ENCODE peak calls at places on chromosomes 3 and 15, in ten cellular contexts. H, X, K, G, O, J, B, V, Y and N are unnamed samples.

GRCh38 chr3:48851407-48851806 is 3.7 kb upstream of the PRKAR2A start:
- DNase-seq in H (no peak), X (no peak), K (no peak), G (peak), O (no peak), J (no peak), B (no peak), V (no peak), Y (peak), N (no peak)

GRCh38 chr3:44721231-44722102 is 8.0 kb upstream of the ZNF501 start:
- DNase-seq in H (no peak), X (no peak), K (no peak), G (no peak), O (no peak), J (no peak), B (no peak), V (no peak), Y (no peak), N (no peak)

GRCh38 chr15:67087507-67088172 is 22.2 kb downstream of the SMAD3 start:
- DNase-seq in H (no peak), X (no peak), K (no peak), G (no peak), O (no peak), J (no peak), B (no peak), V (peak), Y (no peak), N (no peak)

GRCh38 chr3:50607271-50608091 is 4.1 kb downstream of the CISH start:
- DNase-seq in H (no peak), X (no peak), K (no peak), G (no peak), O (no peak), J (no peak), B (no peak), V (no peak), Y (no peak), N (no peak)

GRCh38 chr3:56573501-56573900 is 16.5 kb downstream of the CCDC66 start:
- DNase-seq in H (no peak), X (no peak), K (no peak), G (no peak), O (no peak), J (no peak), B (no peak), V (no peak), Y (no peak), N (no peak)

GRCh38 chr15:43253431-43254403 is 13.0 kb downstream of the TGM5 start:
- DNase-seq in H (peak), X (peak), K (peak), G (no peak), O (no peak), J (no peak), B (no peak), V (no peak), Y (no peak), N (no peak)

GRCh38 chr15:85748729-85749128 is 46.0 kb downstream of the KLHL25 start:
- DNase-seq in H (no peak), X (no peak), K (no peak), G (no peak), O (no peak), J (no peak), B (no peak), V (no peak), Y (no peak), N (no peak)

GRCh38 chr3:188067932-188068331 is 86.0 kb upstream of the LPP start:
- DNase-seq in H (no peak), X (peak), K (no peak), G (peak), O (no peak), J (no peak), B (no peak), V (no peak), Y (no peak), N (no peak)

GRCh38 chr3:126202281-126203079 is 22.1 kb upstream of the ALDH1L1 start:
- DNase-seq in H (no peak), X (no peak), K (no peak), G (no peak), O (no peak), J (no peak), B (no peak), V (no peak), Y (no peak), N (no peak)

GRCh38 chr3:55013145-55013544 is 85.3 kb upstream of the LRTM1 start:
- DNase-seq in H (no peak), X (peak), K (no peak), G (peak), O (no peak), J (no peak), B (no peak), V (no peak), Y (no peak), N (no peak)

GRCh38 chr15:56042982-56043980 is 49.9 kb upstream of the NEDD4 start:
- DNase-seq in H (peak), X (no peak), K (no peak), G (no peak), O (no peak), J (no peak), B (no peak), V (no peak), Y (no peak), N (no peak)